ENCODE peak calls at places on chromosome 6, in six cellular contexts. One of them, this sample, is unnamed.

GRCh38 chr6:16688984-16689636 is 72.2 kb downstream of the ATXN1 start:
- DNase-seq in neuronal stem cell: no peak
- DNase-seq in H1: no peak
- DNase-seq in mesenchymal stem cell: peak
- DNase-seq in H9: no peak
- DNase-seq in IMR-90: peak
- DNase-seq in this sample: peak

GRCh38 chr6:28838634-28839442 is 84.9 kb downstream of the TRIM27 start:
- DNase-seq in neuronal stem cell: peak
- DNase-seq in H9: peak
- DNase-seq in IMR-90: peak
- DNase-seq in H1: peak
- DNase-seq in mesenchymal stem cell: peak
- DNase-seq in this sample: peak

GRCh38 chr6:166760288-166760687 is 133.2 kb upstream of the RPS6KA2 start:
- DNase-seq in neuronal stem cell: no peak
- DNase-seq in H9: no peak
- DNase-seq in IMR-90: no peak
- DNase-seq in H1: no peak
- DNase-seq in mesenchymal stem cell: no peak
- DNase-seq in this sample: peak

GRCh38 chr6:44001318-44001868 is 125.9 kb downstream of the MRPL14 start:
- DNase-seq in H9: peak
- DNase-seq in H1: peak
- DNase-seq in IMR-90: no peak
- DNase-seq in mesenchymal stem cell: peak
- DNase-seq in neuronal stem cell: no peak
- DNase-seq in this sample: no peak

GRCh38 chr6:130322673-130323268 is 43.0 kb upstream of the TMEM200A start:
- DNase-seq in mesenchymal stem cell: peak
- DNase-seq in H9: no peak
- DNase-seq in neuronal stem cell: peak
- DNase-seq in IMR-90: peak
- DNase-seq in H1: no peak
- DNase-seq in this sample: peak

GRCh38 chr6:152642578-152643375 is 5.6 kb upstream of the SYNE1 start:
- DNase-seq in IMR-90: peak
- DNase-seq in neuronal stem cell: peak
- DNase-seq in H9: peak
- DNase-seq in mesenchymal stem cell: peak
- DNase-seq in H1: peak
- DNase-seq in this sample: peak

GRCh38 chr6:79399499-79399898 is 137.7 kb downstream of the LCA5 start:
- DNase-seq in IMR-90: no peak
- DNase-seq in mesenchymal stem cell: no peak
- DNase-seq in neuronal stem cell: no peak
- DNase-seq in H9: no peak
- DNase-seq in H1: no peak
- DNase-seq in this sample: no peak

GRCh38 chr6:21937466-21937865 is 343.9 kb downstream of the SOX4 start:
- DNase-seq in neuronal stem cell: no peak
- DNase-seq in mesenchymal stem cell: no peak
- DNase-seq in IMR-90: no peak
- DNase-seq in H9: peak
- DNase-seq in H1: no peak
- DNase-seq in this sample: no peak

GRCh38 chr6:13412639-13413465 is 74.5 kb downstream of the GFOD1 start:
- DNase-seq in H9: no peak
- DNase-seq in neuronal stem cell: no peak
- DNase-seq in mesenchymal stem cell: no peak
- DNase-seq in IMR-90: no peak
- DNase-seq in H1: no peak
- DNase-seq in this sample: no peak

GRCh38 chr6:43669922-43670622 is 17.5 kb downstream of the MRPS18A start:
- DNase-seq in IMR-90: no peak
- DNase-seq in neuronal stem cell: peak
- DNase-seq in mesenchymal stem cell: no peak
- DNase-seq in H9: peak
- DNase-seq in H1: no peak
- DNase-seq in this sample: no peak

GRCh38 chr6:21157186-21157929 is 436.2 kb upstream of the SOX4 start:
- DNase-seq in H9: no peak
- DNase-seq in mesenchymal stem cell: no peak
- DNase-seq in H1: no peak
- DNase-seq in IMR-90: no peak
- DNase-seq in neuronal stem cell: no peak
- DNase-seq in this sample: no peak

GRCh38 chr6:89347825-89348224 is 4.7 kb downstream of the UBE2J1 start:
- DNase-seq in IMR-90: peak
- DNase-seq in neuronal stem cell: no peak
- DNase-seq in H9: no peak
- DNase-seq in H1: no peak
- DNase-seq in mesenchymal stem cell: no peak
- DNase-seq in this sample: peak

GRCh38 chr6:126117251-126117650 is 130.9 kb downstream of the TRMT11 start:
- DNase-seq in H9: no peak
- DNase-seq in H1: no peak
- DNase-seq in neuronal stem cell: no peak
- DNase-seq in IMR-90: peak
- DNase-seq in mesenchymal stem cell: no peak
- DNase-seq in this sample: no peak

GRCh38 chr6:127855542-127856159 is 45.2 kb downstream of the THEMIS start:
- DNase-seq in mesenchymal stem cell: peak
- DNase-seq in H9: no peak
- DNase-seq in H1: no peak
- DNase-seq in IMR-90: peak
- DNase-seq in neuronal stem cell: no peak
- DNase-seq in this sample: peak

GRCh38 chr6:149233056-149233715 is 84.3 kb upstream of the TAB2 start:
- DNase-seq in mesenchymal stem cell: peak
- DNase-seq in H1: no peak
- DNase-seq in H9: no peak
- DNase-seq in neuronal stem cell: no peak
- DNase-seq in IMR-90: peak
- DNase-seq in this sample: no peak

GRCh38 chr6:132054525-132054924 is 103.4 kb upstream of the CCN2 start:
- DNase-seq in H9: no peak
- DNase-seq in neuronal stem cell: no peak
- DNase-seq in mesenchymal stem cell: peak
- DNase-seq in IMR-90: peak
- DNase-seq in H1: no peak
- DNase-seq in this sample: no peak

GRCh38 chr6:145290122-145290521 is 445.2 kb downstream of the EPM2A start:
- DNase-seq in neuronal stem cell: no peak
- DNase-seq in IMR-90: no peak
- DNase-seq in mesenchymal stem cell: no peak
- DNase-seq in H1: no peak
- DNase-seq in H9: no peak
- DNase-seq in this sample: no peak

GRCh38 chr6:85747093-85747492 is 104.4 kb upstream of the SYNCRIP start:
- DNase-seq in H9: no peak
- DNase-seq in neuronal stem cell: no peak
- DNase-seq in H1: no peak
- DNase-seq in IMR-90: peak
- DNase-seq in mesenchymal stem cell: no peak
- DNase-seq in this sample: no peak

GRCh38 chr6:136753624-136754023 is 38.7 kb downstream of the MAP3K5 start:
- DNase-seq in IMR-90: no peak
- DNase-seq in H9: no peak
- DNase-seq in neuronal stem cell: no peak
- DNase-seq in mesenchymal stem cell: no peak
- DNase-seq in H1: no peak
- DNase-seq in this sample: no peak

GRCh38 chr6:40473026-40473425 is 114.1 kb downstream of the LRFN2 start:
- DNase-seq in IMR-90: no peak
- DNase-seq in H9: no peak
- DNase-seq in H1: no peak
- DNase-seq in neuronal stem cell: no peak
- DNase-seq in mesenchymal stem cell: no peak
- DNase-seq in this sample: no peak

GRCh38 chr6:81253821-81254220 is 498.7 kb downstream of the TENT5A start:
- DNase-seq in H1: no peak
- DNase-seq in H9: no peak
- DNase-seq in IMR-90: no peak
- DNase-seq in mesenchymal stem cell: peak
- DNase-seq in neuronal stem cell: no peak
- DNase-seq in this sample: no peak

GRCh38 chr6:45382391-45382790 is 4.7 kb upstream of the SUPT3H start:
- DNase-seq in H9: no peak
- DNase-seq in mesenchymal stem cell: no peak
- DNase-seq in IMR-90: no peak
- DNase-seq in neuronal stem cell: no peak
- DNase-seq in H1: no peak
- DNase-seq in this sample: peak

GRCh38 chr6:35139924-35140524 is 1.1 kb downstream of the TCP11 start:
- DNase-seq in H1: no peak
- DNase-seq in IMR-90: peak
- DNase-seq in neuronal stem cell: peak
- DNase-seq in H9: peak
- DNase-seq in mesenchymal stem cell: peak
- DNase-seq in this sample: peak

GRCh38 chr6:53530346-53530745 is 14.6 kb downstream of the GCLC start:
- DNase-seq in H9: peak
- DNase-seq in IMR-90: peak
- DNase-seq in neuronal stem cell: no peak
- DNase-seq in H1: no peak
- DNase-seq in mesenchymal stem cell: peak
- DNase-seq in this sample: no peak

GRCh38 chr6:100432136-100432535 is 32.6 kb downstream of the SIM1 start:
- DNase-seq in H9: no peak
- DNase-seq in IMR-90: no peak
- DNase-seq in neuronal stem cell: no peak
- DNase-seq in mesenchymal stem cell: no peak
- DNase-seq in H1: no peak
- DNase-seq in this sample: no peak

GRCh38 chr6:36807750-36808149 is 31.5 kb downstream of the CPNE5 start:
- DNase-seq in mesenchymal stem cell: no peak
- DNase-seq in IMR-90: no peak
- DNase-seq in neuronal stem cell: no peak
- DNase-seq in H1: no peak
- DNase-seq in H9: no peak
- DNase-seq in this sample: no peak

GRCh38 chr6:36809933-36810844 is 29.1 kb downstream of the CPNE5 start:
- DNase-seq in H1: no peak
- DNase-seq in IMR-90: no peak
- DNase-seq in H9: peak
- DNase-seq in mesenchymal stem cell: no peak
- DNase-seq in neuronal stem cell: no peak
- DNase-seq in this sample: no peak

GRCh38 chr6:36807143-36807542 is 32.1 kb downstream of the CPNE5 start:
- DNase-seq in H1: no peak
- DNase-seq in mesenchymal stem cell: no peak
- DNase-seq in IMR-90: no peak
- DNase-seq in H9: no peak
- DNase-seq in neuronal stem cell: no peak
- DNase-seq in this sample: no peak

GRCh38 chr6:36808634-36809033 is 30.6 kb downstream of the CPNE5 start:
- DNase-seq in neuronal stem cell: no peak
- DNase-seq in mesenchymal stem cell: no peak
- DNase-seq in H9: no peak
- DNase-seq in H1: no peak
- DNase-seq in IMR-90: no peak
- DNase-seq in this sample: no peak

DNA sequence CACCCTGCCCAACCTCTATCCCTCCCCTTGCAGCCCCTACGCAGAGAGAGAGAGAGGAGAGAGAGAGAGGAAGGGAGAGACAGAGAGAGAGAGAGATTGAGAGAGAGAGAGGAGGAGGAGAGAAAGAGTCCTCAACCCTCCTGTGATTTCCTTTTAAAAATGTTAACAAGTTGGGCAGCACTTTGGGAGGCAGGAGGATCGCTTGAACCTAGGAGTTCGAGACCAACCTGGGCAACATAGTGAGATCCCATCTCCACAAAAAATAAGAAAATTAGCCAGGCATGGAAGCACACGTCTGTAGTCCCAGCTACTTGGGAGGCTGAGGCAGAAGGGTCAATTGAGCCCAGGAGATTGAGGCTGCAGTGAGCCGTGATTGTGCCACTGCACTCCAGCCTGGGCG is 30.1 kb downstream of the CPNE5 start:
- DNase-seq in H1: no peak
- DNase-seq in mesenchymal stem cell: no peak
- DNase-seq in H9: no peak
- DNase-seq in IMR-90: no peak
- DNase-seq in neuronal stem cell: no peak
- DNase-seq in this sample: no peak
- H3K14ac ChIP-seq in H1: no peak
- H3K14ac ChIP-seq in mesenchymal stem cell: no peak
- H3K14ac ChIP-seq in H9: no peak
- H3K14ac ChIP-seq in IMR-90: no peak
- H3K14ac ChIP-seq in neuronal stem cell: no peak
- H3K14ac ChIP-seq in this sample: no peak

DNA sequence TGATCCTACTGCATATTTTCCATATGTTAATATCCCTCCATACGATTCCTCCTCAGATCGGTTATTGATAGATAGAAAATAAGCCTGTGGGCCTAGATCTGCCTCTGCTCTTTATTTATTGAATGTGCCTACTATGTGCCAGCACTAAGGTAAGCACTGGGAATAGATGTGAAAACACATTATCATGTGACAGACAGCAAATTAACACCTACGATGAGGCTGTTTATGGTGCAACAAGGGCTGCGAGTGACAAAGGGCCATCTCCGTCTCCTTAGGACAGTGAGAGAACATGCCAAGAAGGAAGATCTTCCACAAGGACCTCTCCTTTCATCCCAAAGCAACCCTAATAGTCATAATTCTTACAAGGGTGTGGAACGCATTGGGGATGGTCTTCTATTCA is 90.5 kb downstream of the MYB start:
- DNase-seq in neuronal stem cell: no peak
- DNase-seq in mesenchymal stem cell: no peak
- DNase-seq in H1: no peak
- DNase-seq in IMR-90: no peak
- DNase-seq in H9: no peak
- DNase-seq in this sample: no peak
- H2BK120ac ChIP-seq in neuronal stem cell: no peak
- H2BK120ac ChIP-seq in mesenchymal stem cell: no peak
- H2BK120ac ChIP-seq in H1: peak
- H2BK120ac ChIP-seq in IMR-90: no peak
- H2BK120ac ChIP-seq in H9: no peak
- H2BK120ac ChIP-seq in this sample: no peak

DNA sequence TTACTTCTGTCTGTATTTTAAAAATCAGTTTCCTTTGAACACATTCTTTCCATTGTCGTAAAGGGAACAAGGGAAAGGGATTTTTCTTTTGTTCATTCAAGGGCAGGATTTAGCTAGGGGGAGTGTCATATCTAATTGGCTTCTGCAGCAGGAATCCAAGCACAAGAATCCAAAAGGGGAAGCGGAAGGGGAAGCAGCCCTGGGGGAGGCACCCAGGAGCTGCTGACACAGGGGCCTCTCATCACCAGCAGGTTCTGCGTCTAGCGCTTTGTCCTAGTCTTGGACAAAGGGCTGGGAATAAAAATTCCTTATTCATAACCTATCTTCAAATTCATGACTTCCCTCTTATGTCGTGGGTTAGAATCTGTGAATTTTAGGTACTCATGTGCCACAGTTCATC is 13.7 kb downstream of the RIPK1 start:
- DNase-seq in H9: no peak
- DNase-seq in H1: no peak
- DNase-seq in IMR-90: no peak
- DNase-seq in neuronal stem cell: peak
- DNase-seq in mesenchymal stem cell: no peak
- DNase-seq in this sample: peak
- H2AK5ac ChIP-seq in H9: no peak
- H2AK5ac ChIP-seq in H1: no peak
- H2AK5ac ChIP-seq in IMR-90: no peak
- H2AK5ac ChIP-seq in neuronal stem cell: no peak
- H2AK5ac ChIP-seq in mesenchymal stem cell: no peak
- H2AK5ac ChIP-seq in this sample: no peak

GRCh38 chr6:159017757-159018559 is 18.0 kb upstream of the RSPH3 start:
- DNase-seq in neuronal stem cell: no peak
- DNase-seq in mesenchymal stem cell: no peak
- DNase-seq in H9: no peak
- DNase-seq in IMR-90: no peak
- DNase-seq in H1: no peak
- DNase-seq in this sample: no peak
- H3K14ac ChIP-seq in neuronal stem cell: no peak
- H3K14ac ChIP-seq in mesenchymal stem cell: no peak
- H3K14ac ChIP-seq in H9: no peak
- H3K14ac ChIP-seq in IMR-90: no peak
- H3K14ac ChIP-seq in H1: no peak
- H3K14ac ChIP-seq in this sample: no peak

This sample was measured in trophoblast cell.